ENCODE peak calls at places on chromosomes 2 and 18, in five cellular contexts. C is transverse colon, U is K562, R is stomach, G is sigmoid colon. J is an unnamed sample. For H3K9me3, the result is how much of the 10 kb centered on the place peaks cover.

GRCh38 chr2:206531996-206532543 is 88.7 kb downstream of the ADAM23 start:
- DNase-seq in C (no peak), R (no peak), U (no peak), G (no peak), J (no peak)

GRCh38 chr2:103991591-103991990 is 862.3 kb upstream of the POU3F3 start:
- DNase-seq in U (no peak), R (no peak), G (no peak), C (no peak), J (no peak)

GRCh38 chr2:42270757-42271156 is 90.3 kb downstream of the COX7A2L start:
- DNase-seq in R (no peak), G (no peak), U (no peak), C (no peak), J (no peak)

GRCh38 chr2:134207589-134208209 is 46.2 kb upstream of the MGAT5 start:
- DNase-seq in C (peak), G (no peak), R (peak), U (peak), J (peak)

GRCh38 chr2:40315684-40316083 is 136.2 kb downstream of the SLC8A1 start:
- DNase-seq in U (no peak), C (no peak), G (no peak), R (peak), J (no peak)

GRCh38 chr2:39673018-39673417 is 7.3 kb downstream of the TMEM178A start:
- DNase-seq in C (no peak), G (no peak), R (no peak), U (no peak), J (no peak)

GRCh38 chr2:120219766-120220165 is 3.4 kb downstream of the TMEM185B start:
- DNase-seq in G (no peak), C (no peak), R (peak), U (no peak), J (peak)

GRCh38 chr2:520663-521340 is 156.4 kb downstream of the TMEM18 start:
- DNase-seq in C (no peak), G (no peak), U (no peak), R (no peak), J (no peak)

GRCh38 chr2:170121689-170122088 is 56.3 kb upstream of the MYO3B start:
- DNase-seq in C (no peak), G (no peak), U (no peak), R (no peak), J (no peak)

GRCh38 chr2:173058673-173059072 is 17.0 kb upstream of the MAP3K20 start:
- DNase-seq in C (no peak), G (no peak), R (no peak), U (no peak), J (no peak)

GRCh38 chr18:3008546-3008945 is 4.4 kb downstream of the LPIN2 start:
- DNase-seq in U (no peak), C (no peak), G (no peak), R (no peak), J (no peak)

GRCh38 chr18:48323151-48323550 is 86.0 kb downstream of the ZBTB7C start:
- DNase-seq in C (no peak), R (no peak), U (no peak), G (no peak), J (no peak)

GRCh38 chr2:174615951-174616436 is 18.4 kb upstream of the WIPF1 start:
- DNase-seq in R (no peak), U (no peak), C (no peak), G (no peak), J (no peak)

GRCh38 chr2:165407464-165407863 is 62.0 kb upstream of the CSRNP3 start:
- DNase-seq in G (no peak), R (no peak), U (no peak), C (no peak), J (no peak)

GRCh38 chr2:69770193-69770702 is 28.3 kb downstream of the ANXA4 start:
- DNase-seq in U (peak), R (no peak), C (peak), G (no peak), J (no peak)

GRCh38 chr18:32333781-32334180 is 136.9 kb downstream of the GAREM1 start:
- DNase-seq in R (no peak), U (no peak), C (no peak), G (no peak), J (no peak)

GRCh38 chr2:42792583-42793313 is at the start of gene HAAO:
- DNase-seq in G (peak), R (peak), C (peak), U (no peak), J (peak)

GRCh38 chr2:25164526-25164925 is 3.9 kb downstream of the POMC start:
- DNase-seq in R (no peak), C (no peak), U (no peak), G (no peak), J (peak)

GRCh38 chr2:96098900-96099590 is 17.3 kb downstream of the ADRA2B start:
- DNase-seq in C (peak), R (peak), U (no peak), G (peak), J (peak)

GRCh38 chr2:30608643-30609042 is 161.6 kb downstream of the LCLAT1 start:
- DNase-seq in C (no peak), R (no peak), U (no peak), G (no peak), J (no peak)

GRCh38 chr2:13000644-13001375 is 284.1 kb downstream of the TRIB2 start:
- DNase-seq in G (no peak), U (no peak), R (peak), C (no peak), J (no peak)

GRCh38 chr2:241763551-241764271 is 12.9 kb upstream of the GAL3ST2 start:
- DNase-seq in G (peak), C (no peak), R (no peak), U (no peak), J (peak)

GRCh38 chr2:130359466-130359865 is 3.6 kb downstream of the PTPN18 start:
- DNase-seq in C (no peak), G (no peak), R (no peak), U (no peak), J (no peak)

GRCh38 chr2:109085912-109086742 is 42.9 kb upstream of the SH3RF3 start:
- DNase-seq in U (no peak), R (no peak), C (no peak), G (no peak), J (peak)

DNA sequence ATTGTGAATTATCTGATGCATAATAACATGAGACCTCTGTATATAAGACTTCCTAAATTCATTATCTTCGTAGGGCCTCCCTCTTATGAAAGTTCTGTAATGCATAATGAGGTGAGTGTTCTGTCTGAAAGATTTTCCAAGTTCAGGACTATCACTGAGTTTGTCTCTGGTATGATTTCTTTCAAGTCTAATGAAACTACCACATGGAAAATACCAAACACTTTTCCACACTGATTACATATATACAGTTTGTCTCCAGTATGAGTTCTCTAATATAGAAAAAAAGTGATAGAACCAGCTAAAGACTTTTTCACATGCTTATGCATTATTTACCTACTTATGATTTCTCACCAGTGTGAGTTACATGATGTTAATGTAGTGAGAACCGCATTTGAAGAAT is 34.7 kb downstream of the CTNNA2 start:
- DNase-seq in G (no peak), C (no peak), R (no peak), U (no peak), J (no peak)
- H3K9me3 ChIP-seq in G (under half), C (under half), R (under half), U (under half), J (half or more)

DNA sequence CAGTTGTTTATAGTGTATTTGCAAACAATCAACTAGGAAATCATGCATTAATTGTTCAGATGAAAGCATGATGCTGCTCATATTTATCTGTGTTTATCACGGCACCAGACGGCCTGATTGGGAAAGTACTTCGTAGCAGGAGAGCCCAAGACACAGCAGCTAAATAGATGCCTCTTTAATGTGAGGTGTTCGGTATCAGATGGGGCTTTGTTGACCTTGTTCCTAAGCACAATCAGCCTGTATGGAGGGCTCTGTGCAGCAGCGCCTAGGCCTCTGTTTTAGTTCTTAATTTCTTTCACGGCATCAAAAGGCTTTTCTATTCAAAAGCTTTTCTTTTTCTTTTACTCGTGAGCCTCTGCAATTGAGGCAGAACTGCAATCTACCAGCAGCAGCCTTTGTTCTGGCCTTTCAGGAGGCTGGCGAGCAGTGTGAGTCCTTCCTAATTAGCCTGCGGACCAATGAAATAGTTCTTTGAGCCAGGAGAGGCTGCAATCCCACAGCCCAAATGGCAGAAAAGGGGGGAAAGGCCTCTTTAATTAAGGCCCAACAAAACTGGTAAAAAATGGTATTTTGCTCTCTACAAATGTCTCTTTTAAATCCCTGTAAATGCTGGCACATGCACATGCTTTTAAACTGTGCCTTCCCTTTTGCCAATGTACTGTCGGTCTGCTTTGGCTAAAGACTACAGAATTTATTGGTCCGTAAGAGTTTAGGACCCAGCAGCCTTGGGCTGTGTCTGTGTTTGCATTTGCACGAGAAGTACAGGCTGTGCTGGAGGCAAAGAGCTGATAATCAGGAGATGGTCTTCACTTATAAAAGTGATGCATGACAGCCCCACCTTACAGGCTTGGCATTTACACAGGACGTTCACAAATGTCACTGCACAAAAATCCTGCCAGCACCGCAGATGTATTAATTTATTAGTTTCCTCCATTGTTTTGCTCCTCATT is 159.6 kb downstream of the RND3 start:
- DNase-seq in U (no peak), R (no peak), C (no peak), G (no peak), J (no peak)
- TF ChIP-seq POLR2AphosphoS5 in U (no peak), R (no peak), C (no peak), G (no peak), J (no peak)

GRCh38 chr18:22167471-22168151 is 1.8 kb upstream of the GATA6 start:
- DNase-seq in R (no peak), U (no peak), C (peak), G (no peak), J (no peak)
- TF ChIP-seq POLR2A in R (no peak), U (no peak), C (peak), G (no peak), J (no peak)

GRCh38 chr2:159989249-159989648 is 73.2 kb downstream of the PLA2R1 start:
- DNase-seq in C (no peak), G (no peak), R (no peak), U (no peak), J (no peak)
- H3K9me3 ChIP-seq in C (under half), G (under half), R (under half), U (under half), J (under half)

J was measured in spleen.